ENCODE peak calls at places on chromosomes 6 and 20, in seven cellular contexts. F, D, G, A, K, U and E are unnamed samples.

GRCh38 chr20:45088247-45088646 is 12.7 kb downstream of the KCNS1 start:
- DNase-seq in F (no peak), D (peak), G (no peak), A (no peak), K (peak), U (no peak), E (peak)

GRCh38 chr6:157644043-157644810 is 178.8 kb upstream of the SNX9 start:
- DNase-seq in F (no peak), D (no peak), G (no peak), A (no peak), K (peak), U (no peak), E (peak)

GRCh38 chr6:104601756-104602155 is 258.0 kb downstream of the HACE1 start:
- DNase-seq in F (no peak), D (no peak), G (no peak), A (no peak), K (no peak), U (no peak), E (no peak)

GRCh38 chr6:113120214-113120576 is 737.0 kb upstream of the MARCKS start:
- DNase-seq in F (no peak), D (peak), G (no peak), A (no peak), K (peak), U (no peak), E (peak)

GRCh38 chr6:44496705-44497369 is 109.3 kb downstream of the CDC5L start:
- DNase-seq in F (no peak), D (no peak), G (no peak), A (no peak), K (peak), U (no peak), E (no peak)

GRCh38 chr6:19988555-19988954 is 151.4 kb downstream of the ID4 start:
- DNase-seq in F (peak), D (no peak), G (no peak), A (peak), K (peak), U (no peak), E (no peak)

GRCh38 chr20:36866681-36867485 is 9.1 kb upstream of the TLDC2 start:
- DNase-seq in F (no peak), D (no peak), G (no peak), A (peak), K (peak), U (no peak), E (peak)

GRCh38 chr6:72623808-72624207 is 1.9 kb downstream of the KCNQ5 start:
- DNase-seq in F (no peak), D (no peak), G (no peak), A (no peak), K (peak), U (no peak), E (no peak)

GRCh38 chr6:157974967-157975366 is 6.7 kb upstream of the SYNJ2 start:
- DNase-seq in F (no peak), D (no peak), G (no peak), A (no peak), K (no peak), U (no peak), E (no peak)

GRCh38 chr6:105587349-105588115 is 184.7 kb upstream of the PREP start:
- DNase-seq in F (no peak), D (peak), G (no peak), A (no peak), K (no peak), U (no peak), E (peak)

GRCh38 chr6:341914-342831 is 49.4 kb upstream of the IRF4 start:
- DNase-seq in F (peak), D (no peak), G (no peak), A (peak), K (no peak), U (peak), E (no peak)

GRCh38 chr6:144758602-144759001 is 473.5 kb downstream of the UTRN start:
- DNase-seq in F (no peak), D (no peak), G (no peak), A (no peak), K (no peak), U (no peak), E (peak)

GRCh38 chr6:124753562-124753961 is 208.7 kb upstream of the RNF217 start:
- DNase-seq in F (no peak), D (no peak), G (no peak), A (no peak), K (no peak), U (no peak), E (no peak)

GRCh38 chr20:25258828-25259227 is 10.9 kb downstream of the PYGB start:
- DNase-seq in F (no peak), D (no peak), G (peak), A (no peak), K (no peak), U (no peak), E (no peak)
- TF ChIP-seq CTCF in F (no peak), D (no peak), G (no peak), A (no peak), K (no peak), U (no peak), E (no peak)

DNA sequence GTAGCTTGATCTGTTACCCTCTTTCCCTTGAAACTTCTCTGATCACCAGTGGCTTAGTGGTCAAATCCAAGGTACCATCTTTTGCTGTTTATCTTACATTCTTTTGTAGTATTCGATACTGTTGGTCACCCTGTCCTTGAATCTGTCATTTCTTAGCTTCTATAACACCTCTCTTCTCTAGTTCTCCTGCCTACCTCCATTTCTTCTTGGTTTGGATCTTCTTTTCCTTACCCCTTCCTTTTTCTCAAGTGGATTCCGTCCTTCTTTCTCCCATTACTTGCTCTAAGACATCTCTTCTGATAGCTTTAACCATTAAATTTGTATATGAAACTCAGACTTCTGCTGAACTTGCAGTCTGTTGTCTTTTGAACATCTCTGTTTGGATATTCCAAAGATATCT is 39.9 kb downstream of the QKI start:
- DNase-seq in F (no peak), D (no peak), G (no peak), A (no peak), K (no peak), U (no peak), E (no peak)
- TF ChIP-seq CTCF in F (no peak), D (no peak), G (no peak), A (no peak), K (no peak), U (no peak), E (no peak)

DNA sequence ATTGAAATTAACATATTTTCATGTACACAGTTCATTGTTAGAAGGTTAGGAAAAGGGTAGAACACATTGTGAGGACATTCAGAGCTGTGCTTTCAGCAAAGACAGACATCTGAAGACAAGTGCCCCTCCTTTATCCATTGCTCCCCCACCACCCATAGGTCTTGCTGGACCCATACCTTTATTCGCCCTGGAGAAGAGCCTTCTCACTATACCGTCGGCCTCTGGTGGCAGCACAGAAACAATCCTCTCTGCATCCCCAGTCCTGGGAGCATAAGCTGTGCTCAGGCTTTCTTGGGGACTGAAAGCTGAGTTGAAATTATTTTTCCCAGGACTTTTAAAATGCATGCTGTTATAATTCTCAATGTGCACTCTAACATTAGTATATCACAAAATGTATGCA is 372.3 kb downstream of the EPHA7 start:
- DNase-seq in F (no peak), D (no peak), G (peak), A (no peak), K (no peak), U (no peak), E (no peak)
- TF ChIP-seq CTCF in F (no peak), D (no peak), G (peak), A (no peak), K (no peak), U (no peak), E (no peak)

DNA sequence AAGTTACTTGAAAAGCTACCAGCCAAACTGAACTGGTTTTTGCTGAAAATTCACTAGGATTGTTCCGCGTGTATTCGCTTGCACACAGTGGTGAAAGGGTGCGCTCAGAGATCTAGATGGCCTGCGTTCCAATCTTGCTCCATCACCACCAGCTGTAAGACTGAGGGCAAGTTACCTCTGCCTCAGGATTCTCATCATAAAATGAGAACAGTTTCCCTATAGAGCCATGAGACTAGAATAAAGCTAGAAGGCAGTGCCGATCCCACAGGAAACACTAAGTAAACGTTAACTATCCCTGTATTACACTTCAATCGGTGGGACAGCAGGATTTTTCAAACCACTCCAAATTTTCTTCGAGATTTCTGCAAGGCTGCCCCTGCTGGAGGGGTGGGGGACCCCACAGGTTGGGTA is 838 bp downstream of the AHCY start:
- DNase-seq in F (no peak), D (no peak), G (no peak), A (peak), K (peak), U (no peak), E (peak)
- TF ChIP-seq CTCF in F (no peak), D (no peak), G (peak), A (peak), K (peak), U (no peak), E (peak)